ENCODE peak calls at places on chromosomes 4 and X, in eight cellular contexts. B is activated CD4-positive, alpha-beta T cell treated with anti-CD3 and anti-CD28 coated beads, Interleukin-2, amount 50 U/mL, for 24 hours; E is SW 1271; R is NCI-H2107; I is kidney epithelial cell; A is NCI-H524; T is fibroblast of mammary gland; L is AG20443. G is an unnamed sample.

GRCh38 chrX:39158801-39159657 is 357.8 kb downstream of the MID1IP1 start:
- DNase-seq in L (peak; percentile 14), I (peak; percentile 78), T (peak; percentile 9), B (no peak), E (no peak), A (peak; percentile 93), R (peak; percentile 69), G (peak; percentile 88)

GRCh38 chr4:67725132-67725531 is 24.2 kb upstream of the UBA6 start:
- DNase-seq in R (no peak), I (no peak), A (no peak), L (peak; percentile 35), B (no peak), T (peak; percentile 33), E (no peak), G (no peak)

GRCh38 chr4:182301736-182302135 is 58.5 kb downstream of the TENM3 start:
- DNase-seq in E (no peak), B (no peak), T (no peak), L (no peak), A (no peak), R (no peak), I (no peak), G (no peak)

GRCh38 chr4:52823478-52824092 is 38.5 kb upstream of the RASL11B start:
- DNase-seq in A (no peak), I (peak; percentile 70), B (no peak), E (no peak), T (peak; percentile 92), R (no peak), L (no peak), G (no peak)

GRCh38 chrX:69236641-69237040 is 71.4 kb upstream of the PJA1 start:
- DNase-seq in A (no peak), R (no peak), L (no peak), I (no peak), B (no peak), E (no peak), T (no peak), G (no peak)

GRCh38 chrX:39810901-39811300 is 286.9 kb downstream of the BCOR start:
- DNase-seq in T (no peak), L (no peak), A (no peak), E (no peak), I (no peak), B (no peak), R (no peak), G (no peak)

GRCh38 chr4:8409271-8410065 is 31.1 kb downstream of the ACOX3 start:
- DNase-seq in T (peak; percentile 37), B (no peak), A (no peak), E (peak; percentile 19), I (no peak), L (peak; percentile 61), R (no peak), G (peak; percentile 44)

GRCh38 chr4:151604238-151604637 is 156.6 kb downstream of the GATB start:
- DNase-seq in B (no peak), L (peak; percentile 52), I (no peak), R (no peak), A (no peak), T (peak; percentile 46), E (peak; percentile 5), G (peak; percentile 46)

GRCh38 chr4:185142911-185143595 is at the start of gene SLC25A4:
- DNase-seq in A (peak; percentile 58), T (peak; percentile 46), B (peak; percentile 72), R (peak; percentile 74), L (peak; percentile 95), I (peak; percentile 31), E (peak; percentile 45), G (peak; percentile 76)

GRCh38 chrX:106479920-106480319 is 131.9 kb upstream of the RADX start:
- DNase-seq in B (no peak), A (no peak), R (no peak), E (no peak), T (no peak), L (no peak), I (no peak), G (no peak)

GRCh38 chr4:2047781-2048581 is 11.1 kb upstream of the NAT8L start:
- DNase-seq in B (no peak), T (no peak), L (no peak), I (no peak), R (no peak), E (no peak), A (no peak), G (no peak)

G was measured in EH.